ENCODE peak calls at places on chromosome 1, in four cellular contexts. H is AG09309, W is gastrocnemius medialis, L is HFF-Myc. A is an unnamed sample.

GRCh38 chr1:167463856-167464565 is 54.3 kb downstream of the CD247 start:
- DNase-seq in H (no peak), W (no peak), L (no peak), A (no peak)

GRCh38 chr1:222182641-222183040 is 365.3 kb downstream of the HHIPL2 start:
- DNase-seq in H (peak; percentile 37), W (no peak), L (no peak), A (no peak)

GRCh38 chr1:15220024-15220392 is 27.0 kb upstream of the FHAD1 start:
- DNase-seq in H (no peak), W (no peak), L (no peak), A (no peak)

GRCh38 chr1:22786719-22787489 is 76.3 kb downstream of the EPHB2 start:
- DNase-seq in H (no peak), W (no peak), L (no peak), A (no peak)

GRCh38 chr1:3351300-3352083 is 103.0 kb upstream of the ARHGEF16 start:
- DNase-seq in H (no peak), W (no peak), L (no peak), A (no peak)

GRCh38 chr1:233543338-233544255 is 70.3 kb upstream of the KCNK1 start:
- DNase-seq in H (peak; percentile 70), W (no peak), L (peak; percentile 86), A (peak; percentile 4)

GRCh38 chr1:225953315-225953714 is 12.3 kb upstream of the LEFTY2 start:
- DNase-seq in H (no peak), W (no peak), L (no peak), A (no peak)

GRCh38 chr1:110207831-110208230 is 2.3 kb upstream of the KCNC4 start:
- DNase-seq in H (no peak), W (peak; percentile 29), L (no peak), A (no peak)

GRCh38 chr1:41434306-41434705 is 50.2 kb downstream of the EDN2 start:
- DNase-seq in H (no peak), W (no peak), L (no peak), A (no peak)

GRCh38 chr1:38430949-38431348 is 384.4 kb upstream of the POU3F1 start:
- DNase-seq in H (no peak), W (no peak), L (no peak), A (no peak)
- H3K4me3 ChIP-seq in H (no peak overlapping the region), W (no peak overlapping the region), L (no peak overlapping the region), A (no peak overlapping the region)

DNA sequence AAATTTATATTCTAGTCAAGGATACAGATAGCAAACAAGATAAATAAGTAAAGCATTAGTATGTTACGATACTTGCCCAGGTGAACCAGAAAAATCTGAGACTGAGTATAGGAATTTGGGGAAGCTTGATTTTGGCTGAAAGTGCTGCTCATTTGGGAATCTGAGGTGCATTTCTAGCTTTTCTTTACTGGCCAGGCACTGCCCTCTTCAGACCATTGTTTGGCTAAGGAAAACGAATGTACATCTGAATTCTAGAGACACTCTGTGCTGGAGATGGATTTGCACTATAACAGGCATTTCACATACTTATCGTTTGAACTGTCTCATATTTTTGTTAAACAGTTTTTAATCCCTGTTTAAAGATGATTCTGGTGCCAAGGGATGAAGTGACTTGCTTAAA is 23.4 kb downstream of the ARID1A start:
- DNase-seq in H (no peak), W (no peak), L (no peak), A (no peak)
- TF ChIP-seq CTCF in H (peak; percentile 9), W (no peak), L (no peak), A (no peak)

GRCh38 chr1:92831762-92832536 is at the start of gene RPL5:
- DNase-seq in H (peak; percentile 86), W (peak; percentile 89), L (peak; percentile 95), A (peak; percentile 73)
- H3K4me3 ChIP-seq in H (peak within 1 kb of the TSS; percentile 82), W (peak within 1 kb of the TSS; percentile 95), L (peak within 1 kb of the TSS; percentile 92), A (peak within 1 kb of the TSS; percentile 98)

GRCh38 chr1:118503747-118504146 is 318.7 kb upstream of the SPAG17 start:
- DNase-seq in H (no peak), W (no peak), L (no peak), A (no peak)
- TF ChIP-seq CTCF in H (no peak), W (no peak), L (no peak), A (no peak)

DNA sequence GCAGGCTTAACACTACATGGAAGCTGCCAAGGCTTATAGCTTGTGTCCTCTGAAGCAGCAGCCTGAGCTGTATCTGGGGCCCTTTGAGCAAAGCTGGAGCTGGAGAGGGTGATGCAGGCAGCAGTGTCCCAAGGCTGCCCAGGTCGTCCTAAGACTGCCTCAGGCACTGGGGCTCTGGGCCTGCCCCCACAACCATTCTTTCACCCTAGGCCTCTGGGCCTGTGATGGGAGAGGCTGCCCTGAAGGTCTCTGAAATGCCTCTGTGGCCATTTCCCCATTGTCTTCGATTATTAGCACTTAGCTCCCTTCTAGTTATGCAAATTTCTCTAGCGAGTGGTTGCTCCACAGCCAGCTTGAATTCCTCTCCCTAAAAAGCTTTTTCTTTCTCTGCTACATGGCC is 142.0 kb downstream of the LRIG2 start:
- DNase-seq in H (no peak), W (no peak), L (no peak), A (no peak)
- H3K4me3 ChIP-seq in H (no peak overlapping the region), W (no peak overlapping the region), L (no peak overlapping the region), A (no peak overlapping the region)

DNA sequence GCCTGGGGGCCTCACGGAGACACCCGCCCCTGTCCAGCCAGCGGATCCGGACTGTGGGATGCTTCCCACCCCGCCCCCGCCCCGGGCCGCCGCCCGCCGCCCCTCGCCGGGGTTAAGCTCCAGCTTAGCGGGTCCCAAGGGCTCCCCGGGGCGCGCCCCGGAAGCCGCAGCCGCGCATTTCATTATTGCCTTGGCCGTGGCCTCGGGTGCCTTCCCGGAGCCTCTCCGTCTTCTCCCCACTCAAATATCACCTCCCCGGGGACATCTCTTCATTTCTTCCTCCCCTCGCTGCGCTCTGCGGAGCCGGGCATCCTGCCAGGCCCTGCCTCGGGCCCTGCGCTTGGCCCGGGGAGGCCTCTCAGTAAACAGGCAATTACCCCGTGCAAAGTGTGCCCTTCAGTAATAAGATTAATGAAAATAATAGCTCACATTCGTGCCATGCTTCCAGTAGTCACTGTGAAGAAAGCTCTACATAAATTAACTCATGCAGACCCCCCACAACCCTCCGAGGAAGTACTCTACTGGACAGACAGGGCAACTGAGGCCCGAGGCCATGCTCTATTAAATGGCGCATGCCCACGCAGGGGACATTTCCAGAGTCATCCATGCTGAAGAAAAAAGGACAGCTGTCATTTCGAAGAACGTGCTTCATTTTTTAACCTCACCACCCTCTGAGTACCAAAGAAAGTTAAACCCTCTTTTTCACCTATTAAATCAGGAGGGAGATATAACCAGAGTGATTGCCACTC is 49.9 kb upstream of the LAPTM5 start:
- DNase-seq in H (no peak), W (no peak), L (no peak), A (no peak)
- TF ChIP-seq CTCF in H (no peak), W (no peak), L (no peak), A (no peak)

DNA sequence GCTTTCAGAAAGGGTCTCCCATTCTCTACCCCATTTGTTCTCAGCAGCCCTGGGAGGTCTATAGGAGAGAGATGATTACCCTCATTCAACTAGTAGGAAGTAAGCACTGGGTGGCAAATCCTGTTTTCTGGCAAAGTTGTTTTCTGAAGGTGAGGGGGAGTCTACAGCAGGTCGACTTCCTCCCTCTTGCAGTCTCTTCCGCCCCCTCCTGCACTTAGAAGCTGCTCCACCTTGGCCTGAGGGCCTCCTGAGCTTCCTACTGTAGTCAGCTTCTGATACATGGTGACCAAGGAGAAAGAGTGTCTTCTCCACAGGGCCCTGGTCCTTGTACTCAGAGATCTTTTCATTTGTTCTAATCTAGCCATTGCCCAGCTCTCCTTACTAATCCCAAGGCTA is 93.1 kb downstream of the RGL1 start:
- DNase-seq in H (no peak), W (no peak), L (no peak), A (no peak)
- H3K4me3 ChIP-seq in H (no peak overlapping the region), W (no peak overlapping the region), L (no peak overlapping the region), A (no peak overlapping the region)

GRCh38 chr1:6454856-6455751 is 10.9 kb downstream of the TNFRSF25 start:
- DNase-seq in H (no peak), W (no peak), L (no peak), A (no peak)
- TF ChIP-seq CTCF in H (no peak), W (no peak), L (no peak), A (no peak)

A was measured in AG04449.